ENCODE peak calls at places on chromosomes 7 and 10, in nine cellular contexts. M is ureter; U is NCI-H1417; J is BJ; P is heart right ventricle; W is mucosa of descending colon; V is activated naive CD8-positive, alpha-beta T cell treated with anti-CD3 and anti-CD28 coated beads, Interleukin-2, amount 10 ng/mL, durations not matched to agents 7 days and 5 days; O is stimulated activated CD4-positive, alpha-beta T cell treated with anti-CD3 and anti-CD28 coated beads, Interleukin-1b, Interleukin-23, amount 100 ng/mL, for 24 hours; Q is activated T-helper 1 cell treated with anti-CD3 and anti-CD28 coated beads, Interleukin-2, amount 50 U/mL, for 16 hours. Z is an unnamed sample.

GRCh38 chr10:106440355-106440754 is 724.2 kb downstream of the SORCS1 start:
- DNase-seq in M (no peak), U (no peak), J (no peak), P (no peak), W (no peak), V (no peak), O (no peak), Q (no peak), Z (no peak)

GRCh38 chr10:37146443-37146842 is 21.0 kb downstream of the ANKRD30A start:
- DNase-seq in M (no peak), U (peak), J (no peak), P (no peak), W (no peak), V (no peak), O (no peak), Q (no peak), Z (no peak)

GRCh38 chr7:79786187-79786586 is 332.7 kb upstream of the MAGI2 start:
- DNase-seq in M (no peak), U (no peak), J (no peak), P (no peak), W (no peak), V (no peak), O (no peak), Q (no peak), Z (no peak)

GRCh38 chr7:95808396-95808795 is 36.0 kb downstream of the DYNC1I1 start:
- DNase-seq in M (no peak), U (no peak), J (no peak), P (no peak), W (no peak), V (no peak), O (no peak), Q (no peak), Z (no peak)

GRCh38 chr10:113616244-113617074 is 47.4 kb downstream of the NRAP start:
- DNase-seq in M (no peak), U (peak), J (no peak), P (no peak), W (no peak), V (no peak), O (no peak), Q (no peak), Z (no peak)

GRCh38 chr7:34269084-34269483 is 363.7 kb downstream of the BMPER start:
- DNase-seq in M (no peak), U (no peak), J (no peak), P (no peak), W (no peak), V (no peak), O (no peak), Q (no peak), Z (no peak)

GRCh38 chr7:134948736-134949135 is 37.6 kb upstream of the AGBL3 start:
- DNase-seq in M (no peak), U (no peak), J (no peak), P (no peak), W (no peak), V (no peak), O (no peak), Q (no peak), Z (no peak)

GRCh38 chr10:65294329-65294728 is 1631.5 kb upstream of the LRRTM3 start:
- DNase-seq in M (no peak), U (no peak), J (no peak), P (no peak), W (no peak), V (no peak), O (no peak), Q (no peak), Z (no peak)

GRCh38 chr10:5563237-5563961 is 38.6 kb downstream of the CALML3 start:
- DNase-seq in M (peak), U (no peak), J (no peak), P (no peak), W (peak), V (peak), O (no peak), Q (no peak), Z (no peak)

GRCh38 chr7:94421711-94422110 is 27.0 kb downstream of the COL1A2 start:
- DNase-seq in M (no peak), U (no peak), J (no peak), P (no peak), W (no peak), V (no peak), O (no peak), Q (no peak), Z (no peak)

GRCh38 chr10:132164801-132165278 is 21.9 kb upstream of the DPYSL4 start:
- DNase-seq in M (no peak), U (no peak), J (no peak), P (peak), W (peak), V (no peak), O (no peak), Q (no peak), Z (no peak)

GRCh38 chr7:94509264-94509878 is at the start of gene CASD1:
- DNase-seq in M (peak), U (peak), J (no peak), P (peak), W (peak), V (no peak), O (peak), Q (peak), Z (no peak)

GRCh38 chr7:116772423-116772852 is 89.9 kb upstream of the CAPZA2 start:
- DNase-seq in M (no peak), U (no peak), J (peak), P (no peak), W (no peak), V (no peak), O (no peak), Q (no peak), Z (peak)

GRCh38 chr7:50488379-50488778 is 38.2 kb upstream of the FIGNL1 start:
- DNase-seq in M (no peak), U (no peak), J (no peak), P (no peak), W (no peak), V (no peak), O (no peak), Q (no peak), Z (no peak)

GRCh38 chr10:91798736-91799579 is 732 bp downstream of the TNKS2 start:
- DNase-seq in M (peak), U (peak), J (peak), P (no peak), W (peak), V (no peak), O (no peak), Q (no peak), Z (no peak)

GRCh38 chr7:48035967-48036478 is 680 bp downstream of the C7orf57 start:
- DNase-seq in M (no peak), U (peak), J (no peak), P (peak), W (peak), V (peak), O (no peak), Q (no peak), Z (no peak)

GRCh38 chr7:158446281-158446680 is 141.3 kb downstream of the PTPRN2 start:
- DNase-seq in M (no peak), U (no peak), J (no peak), P (no peak), W (no peak), V (no peak), O (no peak), Q (no peak), Z (no peak)

GRCh38 chr7:132815696-132816334 is 239.5 kb upstream of the PLXNA4 start:
- DNase-seq in M (no peak), U (no peak), J (no peak), P (no peak), W (no peak), V (no peak), O (no peak), Q (no peak), Z (no peak)

GRCh38 chr7:155860461-155860839 is 48.2 kb upstream of the SHH start:
- DNase-seq in M (peak), U (no peak), J (no peak), P (no peak), W (no peak), V (no peak), O (no peak), Q (no peak), Z (no peak)

GRCh38 chr10:132187421-132188138 is 832 bp downstream of the DPYSL4 start:
- DNase-seq in M (no peak), U (peak), J (no peak), P (no peak), W (no peak), V (no peak), O (no peak), Q (no peak), Z (no peak)

GRCh38 chr7:79308176-79308575 is 145.3 kb downstream of the MAGI2 start:
- DNase-seq in M (no peak), U (peak), J (no peak), P (no peak), W (no peak), V (no peak), O (no peak), Q (no peak), Z (no peak)

GRCh38 chr10:5890519-5890878 is 456 bp downstream of the FBH1 start:
- DNase-seq in M (peak), U (peak), J (no peak), P (peak), W (peak), V (no peak), O (no peak), Q (no peak), Z (no peak)